ENCODE peak calls at places on chromosome 19, in eight cellular contexts. G is left ventricle myocardium inferior; Z is natural killer cell treated with Interleukin-12 subunit alpha and Interleukin-12 subunit beta and Interleukin-15 and Interleukin-18, amount 100 ng/mL, for 72 hours; W is non-pigmented ciliary epithelial cell; X is stimulated activated CD8-positive, alpha-beta memory T cell treated with anti-CD3 and anti-CD28 coated beads, Interleukin-4, amount 100 ng/mL, for 1 hour; T is kidney glomerular epithelial cell; E is HEK293T; I is C1 segment of cervical spinal cord. A is an unnamed sample.

GRCh38 chr19:2320057-2320456 is 8.3 kb downstream of the LSM7 start:
- DNase-seq in G (no peak), Z (no peak), W (no peak), X (no peak), T (no peak), E (no peak), I (no peak), A (no peak)

GRCh38 chr19:43534811-43535761 is 2.1 kb downstream of the ZNF575 start:
- DNase-seq in G (peak), Z (no peak), W (no peak), X (no peak), T (no peak), E (peak), I (peak), A (peak)

GRCh38 chr19:33054623-33055022 is 10.1 kb downstream of the RHPN2 start:
- DNase-seq in G (no peak), Z (no peak), W (no peak), X (no peak), T (no peak), E (no peak), I (no peak), A (no peak)

GRCh38 chr19:10625003-10625761 is at the start of gene SLC44A2:
- DNase-seq in G (peak), Z (no peak), W (no peak), X (no peak), T (no peak), E (no peak), I (peak), A (peak)

GRCh38 chr19:3243851-3244700 is 19.6 kb downstream of the CELF5 start:
- DNase-seq in G (no peak), Z (no peak), W (no peak), X (no peak), T (peak), E (peak), I (no peak), A (no peak)

GRCh38 chr19:31378404-31378803 is 29.2 kb upstream of the TSHZ3 start:
- DNase-seq in G (peak), Z (no peak), W (peak), X (no peak), T (peak), E (no peak), I (no peak), A (no peak)

GRCh38 chr19:35170359-35171061 is 16.0 kb downstream of the FXYD5 start:
- DNase-seq in G (no peak), Z (no peak), W (no peak), X (no peak), T (no peak), E (no peak), I (no peak), A (no peak)

GRCh38 chr19:2015611-2015950 is at the start of gene BTBD2:
- DNase-seq in G (no peak), Z (peak), W (no peak), X (peak), T (no peak), E (peak), I (peak), A (peak)

GRCh38 chr19:36225219-36225892 is 10.4 kb downstream of the ZNF146 start:
- DNase-seq in G (no peak), Z (no peak), W (no peak), X (no peak), T (no peak), E (no peak), I (no peak), A (no peak)

GRCh38 chr19:4803736-4804695 is 12.5 kb downstream of the FEM1A start:
- DNase-seq in G (no peak), Z (peak), W (no peak), X (peak), T (no peak), E (peak), I (peak), A (peak)

GRCh38 chr19:52369463-52370340 is at the start of gene ZNF880:
- DNase-seq in G (peak), Z (peak), W (peak), X (peak), T (peak), E (peak), I (peak), A (peak)

GRCh38 chr19:5131866-5132561 is 163.1 kb downstream of the KDM4B start:
- DNase-seq in G (no peak), Z (no peak), W (no peak), X (no peak), T (no peak), E (no peak), I (no peak), A (no peak)

GRCh38 chr19:42270346-42271044 is 1.4 kb downstream of the CIC start:
- DNase-seq in G (no peak), Z (peak), W (no peak), X (no peak), T (peak), E (no peak), I (peak), A (no peak)

GRCh38 chr19:49853852-49854849 is 3.2 kb downstream of the PTOV1 start:
- DNase-seq in G (no peak), Z (no peak), W (no peak), X (no peak), T (no peak), E (no peak), I (no peak), A (no peak)

GRCh38 chr19:14614099-14614412 is 31.2 kb downstream of the CLEC17A start:
- DNase-seq in G (no peak), Z (no peak), W (no peak), X (no peak), T (no peak), E (no peak), I (no peak), A (no peak)

GRCh38 chr19:3769494-3769893 is 2.5 kb downstream of the RAX2 start:
- DNase-seq in G (no peak), Z (no peak), W (no peak), X (no peak), T (no peak), E (no peak), I (no peak), A (peak)

GRCh38 chr19:28687296-28687695 is 525.7 kb downstream of the UQCRFS1 start:
- DNase-seq in G (no peak), Z (no peak), W (no peak), X (no peak), T (no peak), E (no peak), I (no peak), A (no peak)

GRCh38 chr19:46198756-46199155 is 30.8 kb upstream of the IGFL1 start:
- DNase-seq in G (no peak), Z (no peak), W (no peak), X (no peak), T (no peak), E (no peak), I (no peak), A (no peak)

GRCh38 chr19:42250249-42250665 is 4.7 kb downstream of the ERF start:
- DNase-seq in G (no peak), Z (no peak), W (no peak), X (no peak), T (no peak), E (no peak), I (peak), A (no peak)

GRCh38 chr19:6276447-6276846 is 3.3 kb downstream of the MLLT1 start:
- DNase-seq in G (peak), Z (no peak), W (no peak), X (no peak), T (no peak), E (no peak), I (no peak), A (peak)

GRCh38 chr19:6018786-6019185 is 40.8 kb upstream of the RANBP3 start:
- DNase-seq in G (no peak), Z (no peak), W (no peak), X (no peak), T (no peak), E (no peak), I (no peak), A (peak)

GRCh38 chr19:35066691-35067563 is 25.4 kb downstream of the HPN start:
- DNase-seq in G (peak), Z (peak), W (no peak), X (peak), T (peak), E (peak), I (peak), A (peak)

GRCh38 chr19:40742477-40742876 is 7.8 kb downstream of the ACTMAP start:
- DNase-seq in G (no peak), Z (no peak), W (no peak), X (no peak), T (no peak), E (no peak), I (no peak), A (no peak)

GRCh38 chr19:9735986-9736385 is 32.6 kb downstream of the ZNF846 start:
- DNase-seq in G (no peak), Z (no peak), W (no peak), X (no peak), T (no peak), E (no peak), I (no peak), A (no peak)

GRCh38 chr19:18126097-18126496 is 26.9 kb upstream of the PIK3R2 start:
- DNase-seq in G (no peak), Z (no peak), W (no peak), X (no peak), T (no peak), E (no peak), I (no peak), A (no peak)

GRCh38 chr19:34171539-34171876 is 796 bp upstream of the LSM14A start:
- DNase-seq in G (no peak), Z (no peak), W (peak), X (no peak), T (no peak), E (no peak), I (no peak), A (no peak)

GRCh38 chr19:18967358-18968146 is 26.5 kb upstream of the HOMER3 start:
- DNase-seq in G (peak), Z (no peak), W (no peak), X (no peak), T (peak), E (no peak), I (peak), A (no peak)

GRCh38 chr19:46404039-46404883 is 9.1 kb downstream of the CCDC8 start:
- DNase-seq in G (peak), Z (no peak), W (no peak), X (no peak), T (no peak), E (no peak), I (no peak), A (no peak)

GRCh38 chr19:47756627-47756929 is 11.2 kb downstream of the NOP53 start:
- DNase-seq in G (no peak), Z (peak), W (no peak), X (no peak), T (no peak), E (no peak), I (no peak), A (no peak)

GRCh38 chr19:3404324-3405260 is 38.2 kb downstream of the NFIC start:
- DNase-seq in G (peak), Z (no peak), W (peak), X (no peak), T (peak), E (no peak), I (peak), A (no peak)

GRCh38 chr19:55687281-55688172 is 12.5 kb downstream of the EPN1 start:
- DNase-seq in G (peak), Z (no peak), W (no peak), X (no peak), T (no peak), E (no peak), I (no peak), A (no peak)

GRCh38 chr19:7915250-7916136 is 863 bp downstream of the TGFBR3L start:
- DNase-seq in G (no peak), Z (no peak), W (no peak), X (no peak), T (no peak), E (no peak), I (no peak), A (peak)

GRCh38 chr19:47107201-47107952 is 6.2 kb downstream of the ZC3H4 start:
- DNase-seq in G (no peak), Z (peak), W (no peak), X (no peak), T (no peak), E (no peak), I (peak), A (no peak)

GRCh38 chr19:15268192-15268927 is 36.1 kb upstream of the EPHX3 start:
- DNase-seq in G (no peak), Z (no peak), W (no peak), X (no peak), T (no peak), E (no peak), I (no peak), A (no peak)

A was measured in WERI-Rb-1.